ENCODE peak calls at places on chromosome 6, in nine cellular contexts. K is astrocyte, V is HepG2, D is Karpas-422, Q is fibroblast of lung, M is mesenchymal stem cell, P is colonic mucosa, X is GM23248, W is neural progenitor cell. N is an unnamed sample.

GRCh38 chr6:83853968-83854501 is 875 bp downstream of the RIPPLY2 start:
- DNase-seq in D (no peak), V (no peak), X (no peak), M (no peak), P (no peak), Q (no peak), W (peak; percentile 52), K (no peak), N (peak; percentile 82)

GRCh38 chr6:99330159-99330558 is 19.3 kb downstream of the FAXC start:
- DNase-seq in K (peak; percentile 41), V (peak; percentile 52), M (peak; percentile 68), D (peak; percentile 92), W (peak; percentile 78), X (peak; percentile 81), P (peak; percentile 34), Q (peak; percentile 57), N (peak; percentile 76)

GRCh38 chr6:130827247-130828149 is at the start of gene SMLR1:
- DNase-seq in D (no peak), W (no peak), K (no peak), M (no peak), P (no peak), V (peak; percentile 96), Q (no peak), X (no peak), N (no peak)

GRCh38 chr6:140572129-140572528 is 1197.7 kb upstream of the CITED2 start:
- DNase-seq in K (peak; percentile 98), W (no peak), P (no peak), D (no peak), Q (peak; percentile 98), X (peak; percentile 94), M (peak; percentile 89), V (no peak), N (no peak)

GRCh38 chr6:75023634-75024033 is 182.2 kb downstream of the COL12A1 start:
- DNase-seq in V (no peak), P (no peak), W (no peak), X (peak; percentile 42), D (no peak), M (peak; percentile 8), K (peak; percentile 21), Q (peak; percentile 32), N (no peak)

GRCh38 chr6:14571728-14572127 is 454.2 kb downstream of the CD83 start:
- DNase-seq in D (no peak), M (no peak), V (no peak), W (no peak), Q (no peak), X (no peak), P (no peak), K (no peak), N (no peak)

GRCh38 chr6:36760685-36761435 is 63.2 kb downstream of the RAB44 start:
- DNase-seq in P (no peak), V (no peak), K (no peak), Q (no peak), D (no peak), W (no peak), X (no peak), M (no peak), N (no peak)

GRCh38 chr6:321158-321438 is 28.8 kb downstream of the DUSP22 start:
- DNase-seq in W (no peak), X (no peak), M (no peak), K (no peak), V (no peak), D (no peak), P (no peak), Q (no peak), N (no peak)

GRCh38 chr6:104312851-104313250 is 546.9 kb downstream of the HACE1 start:
- DNase-seq in P (no peak), X (no peak), K (no peak), W (no peak), Q (no peak), D (no peak), M (no peak), V (no peak), N (no peak)

GRCh38 chr6:110813813-110814487 is 1.3 kb downstream of the CDK19 start:
- DNase-seq in V (no peak), Q (no peak), W (peak; percentile 17), P (peak; percentile 40), K (no peak), D (no peak), M (peak; percentile 13), X (no peak), N (no peak)

GRCh38 chr6:13924146-13924948 is 405 bp upstream of the RNF182 start:
- DNase-seq in M (peak; percentile 78), Q (peak; percentile 62), D (no peak), K (peak; percentile 41), P (no peak), W (peak; percentile 92), V (no peak), X (peak; percentile 84), N (peak; percentile 87)

GRCh38 chr6:148364056-148364844 is 21.6 kb downstream of the SASH1 start:
- DNase-seq in W (no peak), Q (peak; percentile 76), K (peak; percentile 67), M (peak; percentile 96), V (no peak), X (peak; percentile 93), D (peak; percentile 26), P (no peak), N (no peak)

GRCh38 chr6:150640556-150641206 is 41.0 kb downstream of the PLEKHG1 start:
- DNase-seq in P (no peak), W (no peak), V (no peak), X (no peak), Q (no peak), D (no peak), M (no peak), K (no peak), N (no peak)
- H3K4me3 ChIP-seq in P (no peak overlapping the region), W (no peak overlapping the region), V (no peak overlapping the region), X (no peak overlapping the region), Q (no peak overlapping the region), D (peak overlapping the region; percentile 52), M (no peak overlapping the region), K (no peak overlapping the region), N (no peak overlapping the region)

GRCh38 chr6:8075185-8075584 is 11.0 kb upstream of the BLOC1S5 start:
- DNase-seq in P (no peak), V (no peak), M (no peak), W (no peak), X (no peak), D (no peak), Q (no peak), K (no peak), N (no peak)

GRCh38 chr6:8070718-8071117 is 6.5 kb upstream of the BLOC1S5 start:
- DNase-seq in M (no peak), P (no peak), V (no peak), X (no peak), W (no peak), D (no peak), Q (no peak), K (no peak), N (no peak)

GRCh38 chr6:8073758-8074157 is 9.6 kb upstream of the BLOC1S5 start:
- DNase-seq in W (no peak), D (no peak), M (no peak), V (no peak), P (no peak), Q (no peak), X (no peak), K (no peak), N (no peak)

GRCh38 chr6:8075704-8076103 is 11.5 kb upstream of the BLOC1S5 start:
- DNase-seq in Q (no peak), V (peak; percentile 41), X (no peak), M (no peak), W (no peak), K (no peak), P (no peak), D (no peak), N (no peak)

DNA sequence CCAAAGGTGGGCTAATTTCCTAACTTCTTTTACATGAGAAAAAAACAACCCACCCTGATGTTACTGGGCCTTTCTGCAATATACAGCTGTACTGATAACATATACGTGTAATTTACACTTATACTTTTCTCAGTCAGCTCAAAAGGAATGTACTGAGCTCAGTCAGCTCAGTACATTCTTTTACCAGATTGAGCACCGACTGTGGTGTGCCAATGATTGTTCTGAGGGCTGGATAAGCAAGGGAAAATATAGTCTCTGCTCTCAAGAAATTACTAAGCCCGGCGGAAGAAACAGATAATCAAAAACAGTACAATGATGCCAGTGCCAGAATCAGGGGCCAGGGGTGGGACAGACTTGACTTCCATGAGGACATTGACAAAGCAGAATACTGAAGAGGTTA is 10.0 kb upstream of the BLOC1S5 start:
- DNase-seq in P (no peak), Q (no peak), X (peak; percentile 60), M (no peak), D (no peak), K (no peak), W (no peak), V (no peak), N (no peak)
- H3K9ac ChIP-seq in P (no peak overlapping the region), Q (no peak overlapping the region), X (no peak overlapping the region), M (peak overlapping the region; percentile 46), D (no peak overlapping the region), K (no peak overlapping the region), W (no peak overlapping the region), V (no peak overlapping the region), N (no peak overlapping the region)

GRCh38 chr6:4829089-4829488 is 52.9 kb downstream of the CDYL start:
- DNase-seq in V (no peak), P (no peak), M (no peak), K (no peak), W (no peak), D (no peak), Q (no peak), X (no peak), N (no peak)
- H3K9me3 ChIP-seq in V (peaks cover 19% of the 10 kb centered on the region), P (peaks cover 6% of the 10 kb centered on the region), M (peaks cover 38% of the 10 kb centered on the region), K (peaks cover 9% of the 10 kb centered on the region), W (peaks cover 16% of the 10 kb centered on the region), D (peaks cover 25% of the 10 kb centered on the region), Q (no peaks in the 10 kb centered on the region), X (peaks cover 3% of the 10 kb centered on the region), N (peaks cover 37% of the 10 kb centered on the region)

GRCh38 chr6:43060034-43060754 is 763 bp downstream of the KLC4 start:
- DNase-seq in X (peak; percentile 42), V (peak; percentile 87), W (no peak), D (no peak), M (no peak), P (peak; percentile 90), Q (peak; percentile 16), K (no peak), N (no peak)
- H3K4me3 ChIP-seq in X (peak overlapping the region; percentile 82), V (peak overlapping the region; percentile 93), W (peak overlapping the region; percentile 98), D (peak overlapping the region; percentile 97), M (peak overlapping the region; percentile 79), P (peak overlapping the region; percentile 55), Q (peak overlapping the region; percentile 99), K (peak overlapping the region; percentile 97), N (peak overlapping the region; percentile 92)